ENCODE peak calls at places on chromosome 22, in four cellular contexts. Y is astrocyte of the spinal cord, C is foreskin fibroblast, Z is cardiac fibroblast. P is an unnamed sample.

GRCh38 chr22:32823024-32823730 is 21.7 kb downstream of the TIMP3 start:
- DNase-seq in Y (peak; percentile 45), Z (peak; percentile 64), C (no peak), P (peak; percentile 61)

GRCh38 chr22:42077486-42078125 is 1.9 kb upstream of the SMDT1 start:
- DNase-seq in Y (no peak), Z (no peak), C (no peak), P (no peak)

GRCh38 chr22:20418211-20418788 is 19.3 kb downstream of the SCARF2 start:
- DNase-seq in Y (peak; percentile 77), C (peak; percentile 79), Z (peak; percentile 92), P (peak; percentile 71)

GRCh38 chr22:24391836-24392217 is 35.6 kb upstream of the ADORA2A start:
- DNase-seq in Y (peak; percentile 47), C (peak; percentile 63), Z (peak; percentile 70), P (peak; percentile 54)

GRCh38 chr22:39240841-39241631 is 3.7 kb downstream of the PDGFB start:
- DNase-seq in Z (no peak), Y (no peak), C (no peak), P (peak; percentile 76)

GRCh38 chr22:31948002-31948401 is 3.7 kb downstream of the YWHAH start:
- DNase-seq in Y (no peak), Z (no peak), C (no peak), P (no peak)

GRCh38 chr22:46851311-46851710 is 88.9 kb downstream of the TBC1D22A start:
- DNase-seq in C (no peak), Z (no peak), Y (no peak), P (no peak)

GRCh38 chr22:25393121-25393805 is 171.2 kb upstream of the GRK3 start:
- DNase-seq in C (no peak), Y (no peak), Z (no peak), P (no peak)

GRCh38 chr22:24289781-24290181 is 19.1 kb downstream of the SPECC1L start:
- DNase-seq in C (no peak), Y (no peak), Z (no peak), P (no peak)

GRCh38 chr22:41657709-41658108 is 31.0 kb downstream of the SNU13 start:
- DNase-seq in C (no peak), Y (no peak), Z (no peak), P (no peak)

GRCh38 chr22:40552070-40552469 is 84.4 kb downstream of the MRTFA start:
- DNase-seq in Z (peak; percentile 34), C (no peak), Y (no peak), P (no peak)
- TF ChIP-seq CTCF in Z (peak; percentile 33), C (no peak), Y (no peak), P (no peak)

GRCh38 chr22:43291381-43291780 is 51.8 kb downstream of the SCUBE1 start:
- DNase-seq in Y (no peak), C (no peak), Z (no peak), P (no peak)

GRCh38 chr22:43288378-43288777 is 54.8 kb downstream of the SCUBE1 start:
- DNase-seq in Y (no peak), Z (no peak), C (no peak), P (no peak)

GRCh38 chr22:43288807-43289417 is 54.3 kb downstream of the SCUBE1 start:
- DNase-seq in C (no peak), Y (no peak), Z (no peak), P (no peak)

GRCh38 chr22:43289976-43290663 is 53.1 kb downstream of the SCUBE1 start:
- DNase-seq in C (peak; percentile 41), Y (peak; percentile 10), Z (peak; percentile 26), P (peak; percentile 27)

DNA sequence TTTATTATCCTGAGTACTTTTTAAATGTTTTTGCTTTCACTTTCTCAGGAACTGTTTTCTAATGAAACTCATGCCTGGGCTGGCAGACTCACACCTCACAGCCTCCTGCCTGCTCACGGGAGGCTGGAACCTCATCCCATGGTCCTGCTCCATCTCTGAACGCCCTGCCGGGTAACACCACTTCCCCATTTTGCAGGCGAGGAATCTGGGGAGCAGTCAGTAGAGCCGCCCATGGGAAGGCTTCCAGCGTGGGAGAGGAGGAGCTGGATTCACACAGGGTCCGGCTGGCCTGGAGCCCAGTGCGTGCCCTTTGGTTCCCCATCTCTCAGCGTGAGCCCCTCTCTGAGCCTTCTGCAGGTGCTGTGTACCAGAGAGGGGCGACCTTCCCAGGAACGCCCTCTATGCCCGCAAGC is 53.6 kb downstream of the SCUBE1 start:
- DNase-seq in Y (no peak), C (no peak), Z (no peak), P (no peak)
- H3K4me3 ChIP-seq in Y (no peak overlapping the region), C (peak overlapping the region; percentile 36), Z (no peak overlapping the region), P (no peak overlapping the region)

DNA sequence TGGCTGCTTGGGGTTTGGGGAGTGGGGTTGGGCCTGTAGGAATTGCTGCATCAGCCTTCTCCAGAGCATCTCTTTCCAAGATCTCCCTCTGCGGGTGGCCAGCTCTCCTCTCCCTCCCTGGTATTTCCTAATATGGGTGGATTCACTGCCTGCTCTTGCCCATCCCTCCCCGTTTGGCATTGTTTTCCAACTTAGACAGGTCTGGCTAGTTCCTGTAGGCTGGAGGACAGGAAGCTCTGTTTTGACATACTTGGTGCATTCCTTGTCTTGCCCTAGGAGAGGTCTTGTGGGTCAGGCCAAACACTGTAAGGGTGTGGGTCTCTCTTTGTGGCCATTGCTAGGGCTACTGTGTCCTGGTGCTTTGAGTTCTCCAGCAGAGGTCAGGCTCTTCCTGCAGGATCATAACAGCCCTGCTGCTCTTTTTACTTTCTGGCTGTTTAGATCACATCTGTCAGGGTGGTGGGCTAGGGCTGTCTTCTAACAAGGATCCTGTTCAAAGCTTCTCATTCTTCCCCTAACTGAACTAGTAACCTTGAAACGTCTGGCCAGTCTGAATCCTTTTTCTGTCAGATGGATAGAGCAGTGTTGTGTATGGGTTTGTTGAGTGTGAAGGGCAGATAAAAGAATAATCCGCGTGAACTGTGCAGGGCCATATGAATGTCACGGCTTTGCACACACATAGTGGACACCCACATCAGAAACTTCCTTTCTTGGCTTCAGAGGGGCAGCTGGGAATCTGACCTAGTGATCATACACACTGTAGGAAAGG is 18.3 kb upstream of the MICALL1 start:
- DNase-seq in Z (peak; percentile 96), Y (peak; percentile 84), C (peak; percentile 26), P (peak; percentile 96)
- TF ChIP-seq CTCF in Z (peak; percentile 68), Y (peak; percentile 75), C (peak; percentile 81), P (peak; percentile 51)

GRCh38 chr22:23225337-23225723 is 45.0 kb downstream of the BCR start:
- DNase-seq in Y (no peak), Z (no peak), C (no peak), P (no peak)
- H3K4me3 ChIP-seq in Y (no peak overlapping the region), Z (no peak overlapping the region), C (no peak overlapping the region), P (no peak overlapping the region)

GRCh38 chr22:50498322-50498861 is 9.1 kb downstream of the LMF2 start:
- DNase-seq in Y (peak; percentile 56), Z (peak; percentile 70), C (peak; percentile 29), P (peak; percentile 73)
- TF ChIP-seq CTCF in Y (peak; percentile 82), Z (peak; percentile 85), C (peak; percentile 64), P (peak; percentile 76)

GRCh38 chr22:16781764-16782329 is 43.4 kb downstream of the XKR3 start:
- DNase-seq in Y (no peak), C (no peak), Z (no peak), P (no peak)

GRCh38 chr22:16774911-16775529 is 50.2 kb downstream of the XKR3 start:
- DNase-seq in C (no peak), Z (no peak), Y (no peak), P (no peak)

GRCh38 chr22:16776088-16776487 is 49.1 kb downstream of the XKR3 start:
- DNase-seq in Y (no peak), C (no peak), Z (no peak), P (no peak)

GRCh38 chr22:16781074-16781763 is 44.0 kb downstream of the XKR3 start:
- DNase-seq in C (no peak), Y (no peak), Z (no peak), P (no peak)

DNA sequence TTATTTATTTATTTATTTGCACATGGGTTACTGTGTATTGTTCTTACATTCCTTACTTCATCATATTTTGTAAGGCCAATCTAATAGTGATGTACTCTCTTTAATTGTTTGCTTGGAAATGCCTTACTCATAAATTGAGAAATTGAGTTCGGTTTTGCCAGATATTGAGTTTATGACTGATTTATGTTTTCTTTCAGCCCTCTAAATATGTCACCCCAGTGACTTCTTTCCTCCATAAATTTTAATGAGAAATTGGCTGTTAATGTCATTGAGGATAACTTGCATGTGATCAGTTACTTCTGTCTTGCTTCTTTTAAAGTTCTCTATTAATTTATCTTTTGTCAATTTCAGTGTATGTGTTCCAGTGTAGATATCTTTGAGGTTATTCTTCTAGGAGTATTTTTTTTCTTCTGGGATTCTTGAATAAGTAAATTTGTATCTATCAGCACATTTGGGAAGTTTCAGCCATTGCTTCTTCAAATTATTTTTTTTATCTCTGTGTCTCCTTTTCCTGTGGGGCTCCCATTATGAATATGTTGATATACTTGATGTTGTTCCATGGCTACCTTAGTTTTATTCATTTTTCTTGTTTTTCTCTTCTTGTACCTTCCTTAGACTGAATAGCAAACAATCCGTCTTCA is 47.8 kb downstream of the XKR3 start:
- DNase-seq in Y (no peak), C (no peak), Z (no peak), P (no peak)
- H3K4me3 ChIP-seq in Y (no peak overlapping the region), C (no peak overlapping the region), Z (no peak overlapping the region), P (no peak overlapping the region)

GRCh38 chr22:45552580-45553332 is 50.1 kb downstream of the FBLN1 start:
- DNase-seq in Z (peak; percentile 94), Y (peak; percentile 83), C (peak; percentile 99), P (peak; percentile 24)
- TF ChIP-seq CTCF in Z (peak; percentile 43), Y (peak; percentile 45), C (peak; percentile 50), P (peak; percentile 11)

GRCh38 chr22:18968011-18968749 is 32.1 kb upstream of the PRODH start:
- DNase-seq in C (no peak), Z (peak; percentile 35), Y (no peak), P (peak; percentile 44)

GRCh38 chr22:18973264-18974031 is 37.4 kb upstream of the PRODH start:
- DNase-seq in Z (no peak), Y (no peak), C (no peak), P (no peak)

GRCh38 chr22:18970180-18970947 is 34.3 kb upstream of the PRODH start:
- DNase-seq in Z (no peak), C (no peak), Y (no peak), P (peak; percentile 7)

GRCh38 chr22:18970948-18971315 is 34.8 kb upstream of the PRODH start:
- DNase-seq in C (no peak), Z (no peak), Y (no peak), P (no peak)

DNA sequence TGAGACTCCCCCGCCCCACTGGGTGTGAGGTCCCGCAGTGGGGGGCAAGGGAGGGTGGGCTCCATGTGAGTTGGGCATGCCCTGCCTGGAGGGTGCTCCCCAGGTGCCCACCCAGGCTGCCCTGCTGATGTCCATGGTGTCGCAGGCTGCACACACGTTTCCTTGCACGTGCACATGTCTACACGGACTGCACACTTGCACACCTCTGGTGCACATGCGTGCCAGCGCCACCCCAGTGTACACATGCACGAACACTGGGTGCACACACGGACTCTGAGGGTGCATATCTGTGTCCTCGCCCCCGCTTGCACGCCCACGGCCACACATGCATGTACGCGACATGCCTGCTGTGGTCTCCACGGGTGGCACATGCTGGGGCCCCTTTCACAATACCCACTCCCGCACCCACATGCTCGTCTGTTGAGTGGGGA is 35.2 kb upstream of the PRODH start:
- DNase-seq in C (no peak), Z (no peak), Y (no peak), P (no peak)
- H3K4me3 ChIP-seq in C (no peak overlapping the region), Z (no peak overlapping the region), Y (no peak overlapping the region), P (no peak overlapping the region)

P was measured in epithelial cell of esophagus.